ENCODE peak calls at places on chromosome 4, in ten cellular contexts. S is GM23248, B is PC-3, D is GM23338, W is OCI-LY7, Q is SK-N-SH, V is PC-9, K is HCT116, J is MM.1S, Z is Karpas-422. X is an unnamed sample.
A peak's percentile ranks its signal among the peaks of the same experiment; 100 is the strongest.

GRCh38 chr4:25180524-25181131 is 20.4 kb upstream of the SEPSECS start:
- DNase-seq in S (peak; percentile 74), B (peak; percentile 50), D (peak; percentile 86), W (peak; percentile 80), Q (peak; percentile 20), V (peak; percentile 3), K (peak; percentile 32), J (peak; percentile 47), Z (peak; percentile 88), X (peak; percentile 59)

GRCh38 chr4:153114771-153115321 is 89.4 kb upstream of the TRIM2 start:
- DNase-seq in S (peak; percentile 89), B (peak; percentile 83), D (no peak), W (no peak), Q (no peak), V (peak; percentile 11), K (peak; percentile 69), J (no peak), Z (no peak), X (peak; percentile 29)

GRCh38 chr4:23956601-23957364 is 66.9 kb upstream of the PPARGC1A start:
- DNase-seq in S (peak; percentile 26), B (no peak), D (no peak), W (no peak), Q (no peak), V (no peak), K (no peak), J (no peak), Z (no peak), X (no peak)

GRCh38 chr4:122819708-122820449 is 6.8 kb upstream of the FGF2 start:
- DNase-seq in S (peak; percentile 83), B (peak; percentile 60), D (no peak), W (no peak), Q (no peak), V (no peak), K (no peak), J (no peak), Z (no peak), X (no peak)

GRCh38 chr4:94516067-94516466 is 64.3 kb downstream of the PDLIM5 start:
- DNase-seq in S (peak; percentile 81), B (peak; percentile 79), D (no peak), W (no peak), Q (no peak), V (no peak), K (no peak), J (no peak), Z (no peak), X (no peak)

GRCh38 chr4:122798101-122798500 is 28.5 kb upstream of the FGF2 start:
- DNase-seq in S (peak; percentile 94), B (no peak), D (peak; percentile 69), W (no peak), Q (peak; percentile 23), V (peak; percentile 67), K (no peak), J (peak; percentile 66), Z (no peak), X (peak; percentile 71)

GRCh38 chr4:52868138-52868537 is 6.0 kb downstream of the RASL11B start:
- DNase-seq in S (no peak), B (no peak), D (peak; percentile 62), W (no peak), Q (peak; percentile 60), V (no peak), K (no peak), J (no peak), Z (no peak), X (peak; percentile 46)

GRCh38 chr4:39855909-39856512 is 121.7 kb downstream of the PDS5A start:
- DNase-seq in S (peak; percentile 53), B (peak; percentile 22), D (no peak), W (no peak), Q (no peak), V (no peak), K (no peak), J (no peak), Z (no peak), X (no peak)

GRCh38 chr4:136680271-136680670 is 852.0 kb downstream of the PCDH18 start:
- DNase-seq in S (no peak), B (peak; percentile 7), D (no peak), W (no peak), Q (peak; percentile 40), V (no peak), K (no peak), J (no peak), Z (no peak), X (peak; percentile 34)

GRCh38 chr4:136867465-136867864 is 664.8 kb downstream of the PCDH18 start:
- DNase-seq in S (no peak), B (no peak), D (peak; percentile 41), W (no peak), Q (no peak), V (no peak), K (no peak), J (no peak), Z (no peak), X (no peak)

GRCh38 chr4:58983887-58984286 is 1873.7 kb upstream of the IGFBP7 start:
- DNase-seq in S (no peak), B (no peak), D (no peak), W (no peak), Q (no peak), V (no peak), K (no peak), J (no peak), Z (no peak), X (no peak)

GRCh38 chr4:140158234-140159030 is 4.4 kb upstream of the MAML3 start:
- DNase-seq in S (no peak), B (peak; percentile 26), D (no peak), W (peak; percentile 13), Q (peak; percentile 46), V (no peak), K (no peak), J (no peak), Z (peak; percentile 91), X (no peak)

GRCh38 chr4:110633358-110634319 is 10.8 kb upstream of the PITX2 start:
- DNase-seq in S (no peak), B (no peak), D (peak; percentile 40), W (no peak), Q (no peak), V (no peak), K (no peak), J (no peak), Z (no peak), X (no peak)
- H3K4me2 ChIP-seq in S (no peak overlapping the region), B (no peak overlapping the region), D (peak overlapping the region; percentile 73), W (no peak overlapping the region), Q (no peak overlapping the region), V (no peak overlapping the region), K (no peak overlapping the region), J (no peak overlapping the region), Z (no peak overlapping the region), X (peak overlapping the region; percentile 91)

GRCh38 chr4:45751877-45752276 is 372.0 kb downstream of the GABRG1 start:
- DNase-seq in S (no peak), B (no peak), D (no peak), W (no peak), Q (no peak), V (no peak), K (no peak), J (no peak), Z (no peak), X (no peak)
- H3K9me2 ChIP-seq in S (no peaks in the 10 kb centered on the region), B (no peaks in the 10 kb centered on the region), D (no peaks in the 10 kb centered on the region), W (no peaks in the 10 kb centered on the region), Q (no peaks in the 10 kb centered on the region), V (no peaks in the 10 kb centered on the region), K (no peaks in the 10 kb centered on the region), J (no peaks in the 10 kb centered on the region), Z (no peaks in the 10 kb centered on the region), X (no peaks in the 10 kb centered on the region)

GRCh38 chr4:147830102-147830463 is 98.2 kb downstream of the ARHGAP10 start:
- DNase-seq in S (no peak), B (no peak), D (peak; percentile 17), W (no peak), Q (no peak), V (no peak), K (no peak), J (no peak), Z (no peak), X (no peak)

GRCh38 chr4:147829401-147830101 is 97.7 kb downstream of the ARHGAP10 start:
- DNase-seq in S (peak; percentile 10), B (no peak), D (no peak), W (no peak), Q (no peak), V (no peak), K (no peak), J (no peak), Z (no peak), X (peak; percentile 58)

GRCh38 chr4:147831452-147832192 is 99.7 kb downstream of the ARHGAP10 start:
- DNase-seq in S (peak; percentile 95), B (peak; percentile 89), D (no peak), W (no peak), Q (no peak), V (peak; percentile 70), K (peak; percentile 87), J (no peak), Z (no peak), X (peak; percentile 61)

GRCh38 chr4:147833254-147833653 is 101.4 kb downstream of the ARHGAP10 start:
- DNase-seq in S (peak; percentile 55), B (no peak), D (no peak), W (no peak), Q (no peak), V (no peak), K (no peak), J (no peak), Z (no peak), X (no peak)

GRCh38 chr4:147830987-147831386 is 99.1 kb downstream of the ARHGAP10 start:
- DNase-seq in S (peak; percentile 70), B (peak; percentile 55), D (no peak), W (no peak), Q (no peak), V (peak; percentile 14), K (no peak), J (no peak), Z (no peak), X (peak; percentile 21)
- H3K4me1 ChIP-seq in S (peaks cover 43% of the 10 kb centered on the region), B (peaks cover 35% of the 10 kb centered on the region), D (peaks cover 16% of the 10 kb centered on the region), W (no peaks in the 10 kb centered on the region), Q (peaks cover 21% of the 10 kb centered on the region), V (peaks cover 42% of the 10 kb centered on the region), K (peaks cover 50% of the 10 kb centered on the region), J (no peaks in the 10 kb centered on the region), Z (no peaks in the 10 kb centered on the region), X (peaks cover 28% of the 10 kb centered on the region)

DNA sequence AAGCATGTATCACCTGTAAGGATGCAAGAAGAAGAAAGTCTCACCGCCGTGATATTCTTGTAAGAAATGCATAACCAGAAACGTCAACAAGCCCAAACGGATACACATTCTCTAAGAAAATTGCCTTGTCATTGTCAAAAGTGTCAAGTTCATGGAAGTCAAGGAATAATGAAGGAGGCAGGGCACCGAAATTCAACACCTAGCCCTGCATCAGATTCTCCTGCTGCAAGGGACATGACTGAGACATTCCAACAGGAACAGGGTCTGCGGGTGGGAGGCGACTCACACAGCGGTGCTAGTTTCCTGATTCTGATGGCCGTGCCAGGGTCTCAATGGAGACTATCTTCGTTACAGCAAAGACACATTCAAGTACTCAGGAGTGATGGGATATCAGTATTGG is 26.7 kb downstream of the IRF2 start:
- DNase-seq in S (no peak), B (no peak), D (peak; percentile 76), W (no peak), Q (no peak), V (peak; percentile 12), K (no peak), J (no peak), Z (no peak), X (no peak)
- H3K4me2 ChIP-seq in S (no peak overlapping the region), B (no peak overlapping the region), D (peak overlapping the region; percentile 69), W (no peak overlapping the region), Q (no peak overlapping the region), V (no peak overlapping the region), K (no peak overlapping the region), J (peak overlapping the region; percentile 79), Z (no peak overlapping the region), X (no peak overlapping the region)